ENCODE peak calls at places on chromosomes 13 and 19, in four cellular contexts. I is HL-60, L is GM12878, P is K562. J is an unnamed sample.

GRCh38 chr19:55483681-55484361 is 1.2 kb upstream of the NAT14 start:
- DNase-seq in I (no peak), L (no peak), P (no peak), J (no peak)

GRCh38 chr13:99652141-99652540 is 150.9 kb downstream of the TM9SF2 start:
- DNase-seq in I (no peak), L (no peak), P (no peak), J (no peak)

GRCh38 chr19:18674616-18675015 is 8.9 kb upstream of the CRTC1 start:
- DNase-seq in I (no peak), L (no peak), P (no peak), J (no peak)

GRCh38 chr13:30869491-30869890 is 36.6 kb upstream of the MEDAG start:
- DNase-seq in I (no peak), L (no peak), P (no peak), J (no peak)

GRCh38 chr13:66859934-66860867 is 369.9 kb downstream of the PCDH9 start:
- DNase-seq in I (no peak), L (no peak), P (no peak), J (no peak)

GRCh38 chr13:26037302-26037701 is 14.5 kb downstream of the SHISA2 start:
- DNase-seq in I (no peak), L (no peak), P (peak), J (no peak)

GRCh38 chr19:30686252-30686762 is 314.1 kb downstream of the ZNF536 start:
- DNase-seq in I (no peak), L (no peak), P (no peak), J (no peak)

GRCh38 chr19:45117167-45117594 is 24.2 kb downstream of the PPP1R37 start:
- DNase-seq in I (no peak), L (peak), P (peak), J (peak)

GRCh38 chr19:27918818-27919217 is 1294.1 kb downstream of the UQCRFS1 start:
- DNase-seq in I (no peak), L (no peak), P (no peak), J (no peak)

GRCh38 chr13:67139551-67139950 is 90.6 kb downstream of the PCDH9 start:
- DNase-seq in I (no peak), L (no peak), P (no peak), J (no peak)

GRCh38 chr19:13526552-13526951 is 20.3 kb upstream of the CACNA1A start:
- DNase-seq in I (peak), L (no peak), P (peak), J (no peak)

GRCh38 chr19:13066933-13067831 is 35.5 kb downstream of the LYL1 start:
- DNase-seq in I (no peak), L (no peak), P (no peak), J (no peak)

GRCh38 chr13:28636677-28637317 is 22.1 kb upstream of the POMP start:
- DNase-seq in I (no peak), L (peak), P (peak), J (no peak)

GRCh38 chr19:3790209-3790734 is 4.1 kb upstream of the MATK start:
- DNase-seq in I (no peak), L (no peak), P (no peak), J (no peak)

GRCh38 chr13:24652346-24652745 is 27.9 kb upstream of the ATP12A start:
- DNase-seq in I (no peak), L (no peak), P (no peak), J (no peak)

GRCh38 chr19:8074501-8074900 is 21.9 kb downstream of the CCL25 start:
- DNase-seq in I (no peak), L (no peak), P (no peak), J (no peak)

GRCh38 chr13:79874396-79875360 is 393.7 kb downstream of the NDFIP2 start:
- DNase-seq in I (no peak), L (no peak), P (no peak), J (no peak)

GRCh38 chr13:87736849-87737400 is 65.8 kb downstream of the SLITRK5 start:
- DNase-seq in I (no peak), L (no peak), P (no peak), J (no peak)

GRCh38 chr19:42409477-42409876 is 17.7 kb downstream of the LIPE start:
- DNase-seq in I (no peak), L (no peak), P (no peak), J (no peak)

GRCh38 chr13:100230813-100231575 is 142.1 kb downstream of the PCCA start:
- DNase-seq in I (no peak), L (no peak), P (no peak), J (no peak)

GRCh38 chr19:1634242-1634937 is 18.0 kb downstream of the TCF3 start:
- DNase-seq in I (no peak), L (no peak), P (no peak), J (no peak)

GRCh38 chr19:2549701-2550191 is 73.8 kb downstream of the GADD45B start:
- DNase-seq in I (no peak), L (no peak), P (no peak), J (no peak)

GRCh38 chr13:102816633-102817032 is 17.7 kb downstream of the BIVM start:
- DNase-seq in I (no peak), L (no peak), P (no peak), J (no peak)

GRCh38 chr19:55647732-55648656 is at the start of gene CCDC106:
- DNase-seq in I (peak), L (no peak), P (peak), J (no peak)

GRCh38 chr13:26616126-26616525 is 58.6 kb downstream of the WASF3 start:
- DNase-seq in I (no peak), L (no peak), P (no peak), J (no peak)

GRCh38 chr19:29618871-29619270 is 12.8 kb downstream of the POP4 start:
- DNase-seq in I (no peak), L (no peak), P (no peak), J (no peak)

GRCh38 chr19:30267332-30267731 is 104.9 kb upstream of the ZNF536 start:
- DNase-seq in I (no peak), L (no peak), P (no peak), J (no peak)

GRCh38 chr13:43766766-43767165 is 20.0 kb downstream of the ENOX1 start:
- DNase-seq in I (no peak), L (no peak), P (no peak), J (no peak)

GRCh38 chr13:72221276-72221962 is 354.4 kb upstream of the DACH1 start:
- DNase-seq in I (peak), L (no peak), P (peak), J (no peak)

GRCh38 chr13:45587897-45588296 is 27.6 kb downstream of the ERICH6B start:
- DNase-seq in I (no peak), L (no peak), P (no peak), J (no peak)

GRCh38 chr13:111860161-111860560 is 206.8 kb upstream of the SOX1 start:
- DNase-seq in I (no peak), L (no peak), P (no peak), J (no peak)

GRCh38 chr13:63088226-63088625 is 1672.6 kb upstream of the PCDH20 start:
- DNase-seq in I (no peak), L (no peak), P (no peak), J (no peak)

GRCh38 chr13:40433577-40433976 is 232.9 kb downstream of the FOXO1 start:
- DNase-seq in I (no peak), L (no peak), P (no peak), J (no peak)

GRCh38 chr19:8877854-8878705 is 45.9 kb downstream of the MBD3L1 start:
- DNase-seq in I (no peak), L (no peak), P (peak), J (no peak)

GRCh38 chr19:48490980-48491792 is 20.4 kb downstream of the LMTK3 start:
- DNase-seq in I (no peak), L (no peak), P (peak), J (peak)

GRCh38 chr19:1884719-1885334 is 469 bp downstream of the ABHD17A start:
- DNase-seq in I (no peak), L (no peak), P (no peak), J (no peak)

GRCh38 chr19:17243854-17244617 is 1.7 kb downstream of the NR2F6 start:
- DNase-seq in I (no peak), L (no peak), P (peak), J (no peak)

GRCh38 chr13:92948034-92948433 is 278.6 kb upstream of the GPC6 start:
- DNase-seq in I (no peak), L (no peak), P (no peak), J (no peak)

GRCh38 chr13:113897161-113897560 is 33.3 kb upstream of the GAS6 start:
- DNase-seq in I (no peak), L (no peak), P (no peak), J (no peak)
- TF ChIP-seq SPI1 in I (no peak), L (no peak), P (no peak), J (no peak)

DNA sequence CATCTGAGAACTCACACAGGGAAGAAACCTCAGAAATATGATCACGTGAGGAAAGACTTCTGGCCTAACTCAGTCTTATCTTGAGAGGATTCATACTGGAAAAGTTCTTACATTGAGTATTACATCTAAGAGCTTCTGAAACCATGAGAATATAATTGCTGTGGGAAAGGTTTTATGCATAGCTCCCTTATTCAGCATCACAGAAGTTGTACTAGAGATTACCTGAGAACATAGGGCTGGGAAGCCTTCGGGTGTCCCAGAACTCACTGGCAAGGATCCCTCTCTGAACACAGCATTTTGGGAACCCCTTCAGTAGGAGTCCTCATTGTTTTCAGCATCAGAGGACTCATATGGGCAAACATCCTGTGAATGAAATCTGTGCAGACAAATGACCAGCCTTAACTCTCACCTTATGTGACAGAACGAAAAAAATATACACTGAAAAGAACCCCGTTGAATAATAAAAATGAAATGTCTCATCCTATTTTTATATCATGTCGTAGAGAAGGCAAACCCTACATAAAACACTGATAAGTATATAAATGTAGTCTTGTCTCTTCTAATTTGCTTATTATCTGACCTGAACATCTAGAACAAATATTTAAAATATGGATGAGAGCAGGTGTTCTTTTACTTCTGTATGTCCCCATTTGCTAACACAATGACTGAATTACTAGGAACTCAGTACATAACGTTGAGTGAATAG is 14.2 kb downstream of the ZNF274 start:
- DNase-seq in I (peak), L (no peak), P (no peak), J (no peak)
- TF ChIP-seq POLR2AphosphoS5 in I (no peak), L (no peak), P (no peak), J (no peak)

DNA sequence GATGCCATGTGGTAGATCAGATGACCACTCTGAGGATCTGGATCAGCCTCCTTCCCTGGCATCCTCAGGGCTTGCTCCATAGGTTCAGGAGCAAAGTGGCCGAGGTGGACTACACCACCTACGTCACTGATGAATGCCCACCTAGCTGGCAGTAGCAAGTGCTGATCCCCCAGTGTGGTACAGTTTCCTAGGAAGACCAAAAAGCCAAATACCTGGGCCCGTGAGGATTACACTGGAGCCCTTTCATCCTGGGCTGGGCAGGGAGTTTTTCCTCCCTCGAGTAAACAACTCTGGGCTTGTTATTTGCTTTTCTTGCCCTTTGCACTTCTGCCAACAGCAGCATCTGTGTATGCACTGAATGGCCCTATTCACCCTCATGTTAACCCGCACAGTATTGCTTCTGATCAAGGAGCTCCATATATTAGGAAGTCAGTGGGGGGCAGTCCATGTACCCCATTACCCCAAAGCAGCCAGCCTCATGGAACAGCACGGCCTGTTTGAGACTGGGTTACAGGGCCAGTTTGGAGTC is 3.3 kb upstream of the MYADM start:
- DNase-seq in I (no peak), L (no peak), P (peak), J (no peak)
- TF ChIP-seq SPI1 in I (no peak), L (no peak), P (no peak), J (no peak)

GRCh38 chr19:31770220-31770619 is 421.0 kb upstream of the TSHZ3 start:
- DNase-seq in I (no peak), L (no peak), P (no peak), J (no peak)
- TF ChIP-seq POLR2AphosphoS5 in I (no peak), L (no peak), P (no peak), J (no peak)

J was measured in GM12891.